ENCODE peak calls at places on chromosomes 13 and 19, in six cellular contexts. O, P, M, U, T and J are unnamed samples.

GRCh38 chr19:39351537-39352037 is 9.4 kb downstream of the SAMD4B start:
- DNase-seq in P (peak), M (no peak), U (no peak), O (no peak), T (no peak), J (no peak)

GRCh38 chr13:27830010-27830409 is 37.7 kb downstream of the GSX1 start:
- DNase-seq in O (peak), M (peak), U (peak), T (no peak), P (peak), J (peak)

GRCh38 chr19:11479470-11480080 is 1.3 kb downstream of the ELAVL3 start:
- DNase-seq in U (no peak), M (peak), T (no peak), P (peak), O (no peak), J (no peak)

GRCh38 chr19:52138614-52139290 is 986 bp downstream of the ZNF616 start:
- DNase-seq in T (no peak), U (no peak), P (peak), O (no peak), M (peak), J (peak)

GRCh38 chr19:33734913-33735312 is 61.8 kb upstream of the KCTD15 start:
- DNase-seq in U (no peak), P (no peak), O (no peak), M (no peak), T (no peak), J (no peak)

GRCh38 chr19:52901842-52902241 is 4.4 kb upstream of the ZNF320 start:
- DNase-seq in P (no peak), U (no peak), T (no peak), O (no peak), M (no peak), J (no peak)

GRCh38 chr19:40521276-40521675 is 54.5 kb downstream of the SPTBN4 start:
- DNase-seq in M (no peak), O (no peak), T (no peak), P (peak), U (peak), J (no peak)

GRCh38 chr13:102793583-102794355 is 5.0 kb downstream of the POGLUT2 start:
- DNase-seq in M (no peak), P (no peak), T (no peak), O (no peak), U (no peak), J (no peak)

GRCh38 chr19:46493236-46494114 is 2.2 kb downstream of the PNMA8B start:
- DNase-seq in U (no peak), P (no peak), T (no peak), O (no peak), M (peak), J (no peak)

GRCh38 chr13:67880916-67881315 is 650.8 kb upstream of the PCDH9 start:
- DNase-seq in M (no peak), O (no peak), U (no peak), P (peak), T (no peak), J (no peak)

GRCh38 chr19:2775556-2776430 is 7.3 kb downstream of the SGTA start:
- DNase-seq in O (no peak), M (no peak), U (no peak), P (peak), T (peak), J (peak)

GRCh38 chr13:54484166-54484565 is 1455.6 kb downstream of the OLFM4 start:
- DNase-seq in M (no peak), T (no peak), P (no peak), U (no peak), O (no peak), J (no peak)

GRCh38 chr19:35042954-35043604 is 1.6 kb downstream of the HPN start:
- DNase-seq in U (no peak), P (no peak), M (no peak), T (no peak), O (no peak), J (no peak)

GRCh38 chr19:19171821-19172532 is 1.9 kb upstream of the MEF2B start:
- DNase-seq in O (no peak), U (no peak), P (no peak), T (no peak), M (no peak), J (no peak)

GRCh38 chr13:37173214-37173613 is 67.8 kb upstream of the CSNK1A1L start:
- DNase-seq in P (peak), U (no peak), O (no peak), M (no peak), T (no peak), J (no peak)